ENCODE peak calls at places on chromosomes 7 and 10, in eight cellular contexts. J is right cardiac atrium, K is astrocyte, B is fibroblast of lung, S is testis, A is IMR-90, X is mesendoderm, Q is stomach. C is an unnamed sample.
A peak's percentile ranks its signal among the peaks of the same experiment; 100 is the strongest.

GRCh38 chr7:230274-230673 is 37.9 kb downstream of the FAM20C start:
- DNase-seq in J (no peak), K (no peak), B (no peak), S (no peak), A (no peak), X (no peak), Q (no peak), C (no peak)

GRCh38 chr10:25506821-25507335 is 332.1 kb downstream of the GPR158 start:
- DNase-seq in J (no peak), K (no peak), B (no peak), S (no peak), A (no peak), X (no peak), Q (no peak), C (no peak)

GRCh38 chr7:27181795-27182275 is 3.2 kb downstream of the HOXA11 start:
- DNase-seq in J (no peak), K (no peak), B (no peak), S (no peak), A (no peak), X (no peak), Q (peak; percentile 5), C (no peak)

GRCh38 chr7:137919987-137920386 is 73.2 kb upstream of the DGKI start:
- DNase-seq in J (no peak), K (no peak), B (peak; percentile 42), S (no peak), A (no peak), X (peak; percentile 62), Q (no peak), C (no peak)

GRCh38 chr10:61786728-61787127 is 114.8 kb upstream of the ARID5B start:
- DNase-seq in J (no peak), K (peak; percentile 81), B (peak; percentile 86), S (no peak), A (peak; percentile 85), X (no peak), Q (no peak), C (no peak)

GRCh38 chr7:157590526-157590925 is 253.7 kb downstream of the DNAJB6 start:
- DNase-seq in J (no peak), K (no peak), B (no peak), S (no peak), A (no peak), X (no peak), Q (no peak), C (no peak)

GRCh38 chr7:40469481-40469880 is 334.7 kb downstream of the SUGCT start:
- DNase-seq in J (no peak), K (peak; percentile 94), B (peak; percentile 95), S (no peak), A (peak; percentile 93), X (peak; percentile 3), Q (no peak), C (no peak)

GRCh38 chr7:22452142-22452763 is 47.7 kb downstream of the STEAP1B start:
- DNase-seq in J (peak; percentile 83), K (peak; percentile 12), B (peak; percentile 30), S (peak; percentile 86), A (no peak), X (peak; percentile 85), Q (peak; percentile 71), C (no peak)

GRCh38 chr7:1867861-1868260 is 197.8 kb downstream of the ELFN1 start:
- DNase-seq in J (no peak), K (no peak), B (no peak), S (no peak), A (no peak), X (no peak), Q (no peak), C (no peak)

GRCh38 chr7:38310601-38311057 is 37.2 kb upstream of the TARP start:
- DNase-seq in J (peak; percentile 87), K (no peak), B (no peak), S (peak; percentile 53), A (no peak), X (no peak), Q (peak; percentile 31), C (no peak)

GRCh38 chr10:3781458-3782098 is 3.4 kb downstream of the KLF6 start:
- DNase-seq in J (peak; percentile 84), K (peak; percentile 48), B (peak; percentile 67), S (peak; percentile 32), A (peak; percentile 55), X (peak; percentile 49), Q (peak; percentile 59), C (no peak)

GRCh38 chr7:71521506-71521905 is 389.6 kb downstream of the GALNT17 start:
- DNase-seq in J (no peak), K (peak; percentile 20), B (peak; percentile 24), S (no peak), A (no peak), X (no peak), Q (no peak), C (no peak)

GRCh38 chr7:106693659-106694353 is 32.8 kb upstream of the CCDC71L start:
- DNase-seq in J (no peak), K (peak; percentile 74), B (peak; percentile 81), S (no peak), A (peak; percentile 41), X (no peak), Q (no peak), C (no peak)

GRCh38 chr10:5105626-5106025 is 11.4 kb downstream of the AKR1C3 start:
- DNase-seq in J (no peak), K (no peak), B (no peak), S (no peak), A (no peak), X (no peak), Q (no peak), C (no peak)

DNA sequence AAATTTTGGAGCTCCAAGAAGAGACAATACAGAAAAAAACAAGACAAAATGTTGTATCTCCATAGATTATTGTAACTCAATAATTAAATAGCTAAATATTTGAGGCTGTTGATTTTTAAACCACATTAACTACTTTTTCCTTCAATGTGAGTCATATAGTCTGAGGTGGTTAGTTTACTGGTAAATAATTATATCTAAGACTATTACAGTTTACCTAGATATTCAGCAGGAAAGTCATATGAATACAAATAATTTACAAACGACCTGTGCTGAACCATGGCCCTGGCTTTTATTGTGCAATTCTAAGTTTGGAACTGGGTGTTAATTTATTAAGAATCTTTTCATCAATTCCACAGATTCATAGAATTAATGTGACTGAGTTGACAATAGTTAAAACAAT is 22.2 kb downstream of the CREB5 start:
- DNase-seq in J (no peak), K (no peak), B (no peak), S (no peak), A (no peak), X (no peak), Q (no peak), C (no peak)
- H3K4me1 ChIP-seq in J (peaks cover 2% of the 10 kb centered on the region), K (no peaks in the 10 kb centered on the region), B (no peaks in the 10 kb centered on the region), S (no peaks in the 10 kb centered on the region), A (peaks cover 2% of the 10 kb centered on the region), X (peaks cover 10% of the 10 kb centered on the region), Q (no peaks in the 10 kb centered on the region), C (no peaks in the 10 kb centered on the region)

GRCh38 chr7:74032624-74033371 is 4.8 kb downstream of the ELN start:
- DNase-seq in J (peak; percentile 74), K (no peak), B (no peak), S (no peak), A (no peak), X (no peak), Q (no peak), C (no peak)
- H3K4me1 ChIP-seq in J (peaks cover 3% of the 10 kb centered on the region), K (peaks cover 5% of the 10 kb centered on the region), B (peaks cover 34% of the 10 kb centered on the region), S (peaks cover 33% of the 10 kb centered on the region), A (peaks cover 26% of the 10 kb centered on the region), X (peaks cover 5% of the 10 kb centered on the region), Q (peaks cover 62% of the 10 kb centered on the region), C (peaks cover 4% of the 10 kb centered on the region)

GRCh38 chr7:141416691-141417268 is 134.4 kb upstream of the AGK start:
- DNase-seq in J (no peak), K (no peak), B (no peak), S (no peak), A (no peak), X (no peak), Q (no peak), C (no peak)

GRCh38 chr7:141417506-141417905 is 133.7 kb upstream of the AGK start:
- DNase-seq in J (no peak), K (no peak), B (no peak), S (no peak), A (no peak), X (no peak), Q (no peak), C (no peak)

GRCh38 chr7:141418087-141418486 is 133.1 kb upstream of the AGK start:
- DNase-seq in J (no peak), K (no peak), B (no peak), S (no peak), A (no peak), X (no peak), Q (no peak), C (no peak)

GRCh38 chr7:141415999-141416398 is 135.2 kb upstream of the AGK start:
- DNase-seq in J (no peak), K (no peak), B (no peak), S (no peak), A (no peak), X (no peak), Q (no peak), C (no peak)

GRCh38 chr7:141421306-141421705 is 129.9 kb upstream of the AGK start:
- DNase-seq in J (no peak), K (no peak), B (no peak), S (no peak), A (no peak), X (no peak), Q (no peak), C (no peak)
- H3K4me1 ChIP-seq in J (no peaks in the 10 kb centered on the region), K (no peaks in the 10 kb centered on the region), B (no peaks in the 10 kb centered on the region), S (peaks cover 7% of the 10 kb centered on the region), A (no peaks in the 10 kb centered on the region), X (no peaks in the 10 kb centered on the region), Q (no peaks in the 10 kb centered on the region), C (no peaks in the 10 kb centered on the region)

GRCh38 chr10:32950457-32951109 is 7.4 kb downstream of the ITGB1 start:
- DNase-seq in J (no peak), K (no peak), B (no peak), S (no peak), A (no peak), X (peak; percentile 58), Q (no peak), C (no peak)

GRCh38 chr10:32946108-32946507 is 11.9 kb downstream of the ITGB1 start:
- DNase-seq in J (no peak), K (no peak), B (no peak), S (no peak), A (no peak), X (no peak), Q (no peak), C (no peak)

GRCh38 chr10:32948451-32948850 is 9.6 kb downstream of the ITGB1 start:
- DNase-seq in J (no peak), K (no peak), B (no peak), S (no peak), A (no peak), X (peak; percentile 73), Q (no peak), C (no peak)

GRCh38 chr10:32949221-32949678 is 8.8 kb downstream of the ITGB1 start:
- DNase-seq in J (no peak), K (peak; percentile 39), B (peak; percentile 54), S (no peak), A (no peak), X (no peak), Q (no peak), C (no peak)

DNA sequence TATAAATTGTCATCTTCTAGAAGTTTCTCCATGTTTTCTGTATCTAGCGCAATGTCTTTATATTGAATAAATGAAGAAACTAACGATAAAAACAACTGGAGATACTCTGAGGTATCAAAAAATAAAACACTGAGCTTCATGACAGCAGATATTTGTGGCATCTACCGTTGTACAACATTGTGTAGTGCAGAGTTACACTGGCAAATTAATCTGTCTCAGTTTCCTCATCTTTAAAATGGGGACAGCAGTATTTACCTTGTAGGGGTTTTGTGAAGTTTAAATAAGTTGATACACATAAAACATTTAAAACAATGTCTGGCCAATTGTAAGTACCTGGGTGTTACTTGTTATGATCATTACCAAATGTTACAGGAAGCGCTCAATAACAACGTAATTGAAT is 10.4 kb downstream of the ITGB1 start:
- DNase-seq in J (no peak), K (no peak), B (no peak), S (no peak), A (no peak), X (no peak), Q (no peak), C (no peak)
- H3K4me1 ChIP-seq in J (peaks cover 14% of the 10 kb centered on the region), K (peaks cover 49% of the 10 kb centered on the region), B (peaks cover 19% of the 10 kb centered on the region), S (no peaks in the 10 kb centered on the region), A (peaks cover 25% of the 10 kb centered on the region), X (peaks cover 14% of the 10 kb centered on the region), Q (peaks cover 40% of the 10 kb centered on the region), C (peaks cover 91% of the 10 kb centered on the region)

C was measured in RWPE2.